ENCODE peak calls at places on chromosomes 13 and 19, in four cellular contexts. One of them, this sample, is unnamed.
A peak's percentile ranks its signal among the peaks of the same experiment; 100 is the strongest.

GRCh38 chr13:21453352-21454089 is 5.6 kb downstream of the ZDHHC20 start:
- DNase-seq in CD8-positive, alpha-beta T cell: no peak
- DNase-seq in upper lobe of left lung: no peak
- DNase-seq in NB4: peak; percentile 17
- DNase-seq in this sample: no peak

GRCh38 chr13:114211446-114211845 is 23.3 kb upstream of the CDC16 start:
- DNase-seq in CD8-positive, alpha-beta T cell: no peak
- DNase-seq in upper lobe of left lung: no peak
- DNase-seq in NB4: no peak
- DNase-seq in this sample: no peak

GRCh38 chr19:10142701-10143375 is 23.1 kb upstream of the EIF3G start:
- DNase-seq in NB4: no peak
- DNase-seq in CD8-positive, alpha-beta T cell: peak; percentile 55
- DNase-seq in upper lobe of left lung: peak; percentile 73
- DNase-seq in this sample: no peak

GRCh38 chr19:3494051-3494450 is 6.4 kb downstream of the DOHH start:
- DNase-seq in upper lobe of left lung: no peak
- DNase-seq in NB4: no peak
- DNase-seq in CD8-positive, alpha-beta T cell: no peak
- DNase-seq in this sample: no peak

GRCh38 chr19:14477417-14478112 is 2.4 kb upstream of the PTGER1 start:
- DNase-seq in NB4: no peak
- DNase-seq in upper lobe of left lung: no peak
- DNase-seq in CD8-positive, alpha-beta T cell: no peak
- DNase-seq in this sample: no peak

GRCh38 chr19:4802711-4803110 is 11.2 kb downstream of the FEM1A start:
- DNase-seq in CD8-positive, alpha-beta T cell: no peak
- DNase-seq in upper lobe of left lung: no peak
- DNase-seq in NB4: no peak
- DNase-seq in this sample: no peak

GRCh38 chr13:107764012-107764411 is 451.3 kb downstream of the LIG4 start:
- DNase-seq in CD8-positive, alpha-beta T cell: no peak
- DNase-seq in NB4: no peak
- DNase-seq in upper lobe of left lung: no peak
- DNase-seq in this sample: no peak

GRCh38 chr19:56699552-56699951 is 28.0 kb upstream of the ZNF835 start:
- DNase-seq in NB4: no peak
- DNase-seq in CD8-positive, alpha-beta T cell: no peak
- DNase-seq in upper lobe of left lung: no peak
- DNase-seq in this sample: no peak

GRCh38 chr19:49613374-49613773 is 22.4 kb downstream of the PRR12 start:
- DNase-seq in upper lobe of left lung: no peak
- DNase-seq in NB4: no peak
- DNase-seq in CD8-positive, alpha-beta T cell: no peak
- DNase-seq in this sample: peak; percentile 53

GRCh38 chr19:35476149-35476548 is 14.1 kb downstream of the KRTDAP start:
- DNase-seq in NB4: peak; percentile 4
- DNase-seq in CD8-positive, alpha-beta T cell: no peak
- DNase-seq in upper lobe of left lung: no peak
- DNase-seq in this sample: no peak

GRCh38 chr13:52804202-52804641 is 44.2 kb downstream of the PCDH8 start:
- DNase-seq in CD8-positive, alpha-beta T cell: no peak
- DNase-seq in NB4: no peak
- DNase-seq in upper lobe of left lung: no peak
- DNase-seq in this sample: no peak

GRCh38 chr13:51773515-51773914 is 30.4 kb downstream of the DHRS12 start:
- DNase-seq in NB4: no peak
- DNase-seq in CD8-positive, alpha-beta T cell: no peak
- DNase-seq in upper lobe of left lung: no peak
- DNase-seq in this sample: no peak

GRCh38 chr13:61664821-61665705 is 249.4 kb upstream of the PCDH20 start:
- DNase-seq in CD8-positive, alpha-beta T cell: no peak
- DNase-seq in upper lobe of left lung: no peak
- DNase-seq in NB4: no peak
- DNase-seq in this sample: no peak

GRCh38 chr19:9431475-9431874 is 3.9 kb downstream of the ZNF266 start:
- DNase-seq in upper lobe of left lung: no peak
- DNase-seq in CD8-positive, alpha-beta T cell: peak; percentile 9
- DNase-seq in NB4: peak; percentile 89
- DNase-seq in this sample: no peak

GRCh38 chr19:16571689-16572331 is 405 bp downstream of the SLC35E1 start:
- DNase-seq in upper lobe of left lung: no peak
- DNase-seq in NB4: peak; percentile 52
- DNase-seq in CD8-positive, alpha-beta T cell: peak; percentile 33
- DNase-seq in this sample: peak; percentile 46

GRCh38 chr13:83162493-83162892 is 719.8 kb downstream of the SLITRK1 start:
- DNase-seq in NB4: no peak
- DNase-seq in CD8-positive, alpha-beta T cell: no peak
- DNase-seq in upper lobe of left lung: no peak
- DNase-seq in this sample: no peak

GRCh38 chr19:45852145-45852750 is 10.7 kb downstream of the SYMPK start:
- DNase-seq in CD8-positive, alpha-beta T cell: no peak
- DNase-seq in upper lobe of left lung: no peak
- DNase-seq in NB4: no peak
- DNase-seq in this sample: no peak

GRCh38 chr19:46624958-46625661 is at the start of gene PTGIR:
- DNase-seq in NB4: peak; percentile 58
- DNase-seq in CD8-positive, alpha-beta T cell: no peak
- DNase-seq in upper lobe of left lung: no peak
- DNase-seq in this sample: peak; percentile 42

GRCh38 chr19:18322318-18322758 is 538 bp downstream of the LSM4 start:
- DNase-seq in NB4: peak; percentile 83
- DNase-seq in CD8-positive, alpha-beta T cell: no peak
- DNase-seq in upper lobe of left lung: peak; percentile 54
- DNase-seq in this sample: peak; percentile 34

GRCh38 chr19:49097453-49098288 is 12.4 kb downstream of the SNRNP70 start:
- DNase-seq in CD8-positive, alpha-beta T cell: peak; percentile 74
- DNase-seq in upper lobe of left lung: peak; percentile 63
- DNase-seq in NB4: peak; percentile 81
- DNase-seq in this sample: peak; percentile 74

GRCh38 chr13:45846681-45847080 is 4.9 kb downstream of the SIAH3 start:
- DNase-seq in CD8-positive, alpha-beta T cell: no peak
- DNase-seq in NB4: no peak
- DNase-seq in upper lobe of left lung: no peak
- DNase-seq in this sample: no peak

GRCh38 chr19:33304760-33305647 is 2.7 kb upstream of the CEBPA start:
- DNase-seq in CD8-positive, alpha-beta T cell: no peak
- DNase-seq in upper lobe of left lung: peak; percentile 85
- DNase-seq in NB4: peak; percentile 45
- DNase-seq in this sample: no peak

GRCh38 chr13:28559636-28560259 is 64.8 kb upstream of the FLT1 start:
- DNase-seq in NB4: no peak
- DNase-seq in CD8-positive, alpha-beta T cell: no peak
- DNase-seq in upper lobe of left lung: no peak
- DNase-seq in this sample: no peak

GRCh38 chr13:46552888-46553520 is at the start of gene LRCH1:
- DNase-seq in upper lobe of left lung: peak; percentile 92
- DNase-seq in NB4: peak; percentile 97
- DNase-seq in CD8-positive, alpha-beta T cell: peak; percentile 87
- DNase-seq in this sample: peak; percentile 84

GRCh38 chr19:16403151-16403977 is 68.4 kb downstream of the EPS15L1 start:
- DNase-seq in NB4: no peak
- DNase-seq in upper lobe of left lung: no peak
- DNase-seq in CD8-positive, alpha-beta T cell: no peak
- DNase-seq in this sample: no peak

GRCh38 chr13:36904219-36904618 is 15.8 kb downstream of the SMAD9 start:
- DNase-seq in CD8-positive, alpha-beta T cell: no peak
- DNase-seq in upper lobe of left lung: no peak
- DNase-seq in NB4: no peak
- DNase-seq in this sample: no peak

GRCh38 chr19:34317311-34317927 is 47.6 kb upstream of the GPI start:
- DNase-seq in CD8-positive, alpha-beta T cell: peak; percentile 22
- DNase-seq in upper lobe of left lung: no peak
- DNase-seq in NB4: no peak
- DNase-seq in this sample: peak; percentile 46

GRCh38 chr13:114134111-114134943 is 1.9 kb upstream of the RASA3 start:
- DNase-seq in upper lobe of left lung: no peak
- DNase-seq in CD8-positive, alpha-beta T cell: no peak
- DNase-seq in NB4: peak; percentile 42
- DNase-seq in this sample: no peak

GRCh38 chr19:27865927-27866777 is 1346.8 kb downstream of the UQCRFS1 start:
- DNase-seq in NB4: no peak
- DNase-seq in CD8-positive, alpha-beta T cell: no peak
- DNase-seq in upper lobe of left lung: no peak
- DNase-seq in this sample: no peak

GRCh38 chr13:28470286-28470685 is 24.6 kb downstream of the FLT1 start:
- DNase-seq in NB4: no peak
- DNase-seq in CD8-positive, alpha-beta T cell: no peak
- DNase-seq in upper lobe of left lung: no peak
- DNase-seq in this sample: no peak

GRCh38 chr13:113207890-113208423 is 512 bp downstream of the PCID2 start:
- DNase-seq in NB4: peak; percentile 59
- DNase-seq in upper lobe of left lung: peak; percentile 40
- DNase-seq in CD8-positive, alpha-beta T cell: no peak
- DNase-seq in this sample: peak; percentile 70

GRCh38 chr19:11168568-11168967 is 13.0 kb upstream of the SPC24 start:
- DNase-seq in NB4: no peak
- DNase-seq in upper lobe of left lung: no peak
- DNase-seq in CD8-positive, alpha-beta T cell: no peak
- DNase-seq in this sample: peak; percentile 98

GRCh38 chr13:39895254-39895653 is 239.8 kb downstream of the COG6 start:
- DNase-seq in CD8-positive, alpha-beta T cell: no peak
- DNase-seq in NB4: no peak
- DNase-seq in upper lobe of left lung: no peak
- DNase-seq in this sample: peak; percentile 93

DNA sequence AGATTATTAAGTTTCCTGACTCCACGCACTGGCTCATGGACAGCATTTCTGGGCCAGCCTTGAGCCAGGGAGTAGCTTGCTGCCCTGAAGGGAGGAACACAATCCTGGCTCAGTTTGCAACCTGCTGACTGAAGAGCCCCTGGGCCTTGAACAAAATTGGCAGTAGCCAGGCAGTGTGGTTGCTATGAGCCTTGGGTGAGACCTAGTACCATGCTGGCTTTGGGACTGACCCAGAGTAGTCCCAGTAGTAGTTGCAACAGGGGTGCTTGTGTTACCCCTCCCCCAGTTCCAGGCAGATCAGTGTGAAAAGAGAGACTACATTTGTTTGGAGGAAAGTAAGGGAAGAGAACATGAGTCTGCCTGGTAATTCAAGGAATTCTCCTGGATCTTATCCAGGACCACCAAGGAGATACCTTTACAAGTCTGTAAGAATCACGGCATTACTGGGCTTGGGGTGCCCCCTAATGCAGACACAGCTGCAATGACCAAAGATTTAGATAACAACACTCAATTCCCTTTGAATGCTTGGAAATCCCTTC is 22.0 kb downstream of the ITGBL1 start:
- DNase-seq in upper lobe of left lung: no peak
- DNase-seq in NB4: peak; percentile 4
- DNase-seq in CD8-positive, alpha-beta T cell: no peak
- DNase-seq in this sample: peak; percentile 80
- TF ChIP-seq CTCF in upper lobe of left lung: no peak
- TF ChIP-seq CTCF in NB4: no peak
- TF ChIP-seq CTCF in CD8-positive, alpha-beta T cell: no peak
- TF ChIP-seq CTCF in this sample: peak; percentile 40

GRCh38 chr13:66795636-66796035 is 434.5 kb downstream of the PCDH9 start:
- DNase-seq in upper lobe of left lung: no peak
- DNase-seq in CD8-positive, alpha-beta T cell: no peak
- DNase-seq in NB4: no peak
- DNase-seq in this sample: no peak
- TF ChIP-seq CTCF in upper lobe of left lung: no peak
- TF ChIP-seq CTCF in CD8-positive, alpha-beta T cell: no peak
- TF ChIP-seq CTCF in NB4: no peak
- TF ChIP-seq CTCF in this sample: no peak

GRCh38 chr13:96817336-96817941 is 176.8 kb downstream of the OXGR1 start:
- DNase-seq in NB4: peak; percentile 32
- DNase-seq in CD8-positive, alpha-beta T cell: no peak
- DNase-seq in upper lobe of left lung: no peak
- DNase-seq in this sample: peak; percentile 10
- TF ChIP-seq CTCF in NB4: peak; percentile 33
- TF ChIP-seq CTCF in CD8-positive, alpha-beta T cell: no peak
- TF ChIP-seq CTCF in upper lobe of left lung: no peak
- TF ChIP-seq CTCF in this sample: peak; percentile 29

GRCh38 chr19:1998712-1999708 is 16.5 kb downstream of the BTBD2 start:
- DNase-seq in CD8-positive, alpha-beta T cell: no peak
- DNase-seq in upper lobe of left lung: no peak
- DNase-seq in NB4: peak; percentile 0
- DNase-seq in this sample: no peak

GRCh38 chr19:2003901-2004300 is 11.6 kb downstream of the BTBD2 start:
- DNase-seq in CD8-positive, alpha-beta T cell: no peak
- DNase-seq in NB4: no peak
- DNase-seq in upper lobe of left lung: no peak
- DNase-seq in this sample: no peak

GRCh38 chr19:1997353-1998233 is 17.9 kb downstream of the BTBD2 start:
- DNase-seq in upper lobe of left lung: no peak
- DNase-seq in NB4: peak; percentile 0
- DNase-seq in CD8-positive, alpha-beta T cell: no peak
- DNase-seq in this sample: no peak

GRCh38 chr19:1999856-2000515 is 15.5 kb downstream of the BTBD2 start:
- DNase-seq in CD8-positive, alpha-beta T cell: no peak
- DNase-seq in upper lobe of left lung: no peak
- DNase-seq in NB4: no peak
- DNase-seq in this sample: no peak
- TF ChIP-seq CTCF in CD8-positive, alpha-beta T cell: no peak
- TF ChIP-seq CTCF in upper lobe of left lung: no peak
- TF ChIP-seq CTCF in NB4: no peak
- TF ChIP-seq CTCF in this sample: no peak